ENCODE peak calls at places on chromosomes 11 and 22, in seven cellular contexts. H is activated effector memory CD4-positive, alpha-beta T cell treated with Interleukin-2 at 50 U/mL for 16 hours; Q is activated CD8-positive, alpha-beta memory T cell treated with anti-CD3 and anti-CD28 coated beads for 1 hour; I is iris pigment epithelial cell; J is endothelial cell; B is skeletal muscle cell; L is cardiac septum. Y is an unnamed sample.
A peak's percentile ranks its signal among the peaks of the same experiment; 100 is the strongest.

GRCh38 chr11:61406991-61407728 is 14.8 kb downstream of the TMEM216 start:
- DNase-seq in Q (no peak), B (no peak), H (no peak), L (no peak), I (no peak), J (no peak), Y (no peak)

GRCh38 chr11:68039526-68040086 is 781 bp downstream of the TCIRG1 start:
- DNase-seq in H (no peak), L (no peak), J (no peak), B (no peak), I (no peak), Q (no peak), Y (no peak)

GRCh38 chr22:32717337-32718240 is 83.9 kb upstream of the TIMP3 start:
- DNase-seq in J (no peak), L (no peak), B (no peak), Q (no peak), I (peak; percentile 18), H (no peak), Y (no peak)

GRCh38 chr11:77127674-77127968 is 425 bp upstream of the MYO7A start:
- DNase-seq in I (no peak), B (no peak), J (no peak), Q (no peak), L (no peak), H (no peak), Y (no peak)

GRCh38 chr11:109789911-109790310 is 303.3 kb upstream of the ZC3H12C start:
- DNase-seq in J (no peak), L (no peak), I (peak; percentile 22), Q (no peak), H (no peak), B (no peak), Y (peak; percentile 34)

GRCh38 chr11:122617926-122618325 is 37.6 kb upstream of the UBASH3B start:
- DNase-seq in H (no peak), L (no peak), J (no peak), I (no peak), B (no peak), Q (no peak), Y (no peak)

GRCh38 chr11:116427903-116428637 is 344.7 kb downstream of the BUD13 start:
- DNase-seq in J (no peak), I (no peak), Q (no peak), B (no peak), H (no peak), L (no peak), Y (no peak)

GRCh38 chr11:93775289-93775688 is 8.8 kb upstream of the MED17 start:
- DNase-seq in Q (no peak), J (peak; percentile 13), I (peak; percentile 13), L (no peak), B (no peak), H (no peak), Y (no peak)

GRCh38 chr11:13168281-13168680 is 109.3 kb upstream of the BMAL1 start:
- DNase-seq in I (no peak), B (no peak), H (no peak), L (no peak), J (no peak), Q (no peak), Y (no peak)

GRCh38 chr22:38070250-38070921 is 13.2 kb downstream of the PICK1 start:
- DNase-seq in J (no peak), B (no peak), I (no peak), H (no peak), Q (no peak), L (no peak), Y (no peak)

GRCh38 chr11:60625262-60625661 is 74.2 kb upstream of the MS4A8 start:
- DNase-seq in J (no peak), B (peak; percentile 2), Q (no peak), I (peak; percentile 47), L (no peak), H (no peak), Y (no peak)

GRCh38 chr11:72069787-72070251 is 10.5 kb downstream of the NUMA1 start:
- DNase-seq in L (peak; percentile 93), H (no peak), I (peak; percentile 86), B (peak; percentile 53), Q (no peak), J (no peak), Y (no peak)

GRCh38 chr11:102733232-102733875 is 8.6 kb upstream of the MMP8 start:
- DNase-seq in I (peak; percentile 45), J (peak; percentile 86), B (no peak), H (no peak), Q (peak; percentile 2), L (no peak), Y (no peak)

GRCh38 chr11:122069946-122070345 is 46.1 kb downstream of the BLID start:
- DNase-seq in L (no peak), H (no peak), I (peak; percentile 94), B (peak; percentile 60), J (peak; percentile 57), Q (no peak), Y (no peak)

GRCh38 chr11:76684470-76684869 is 13.9 kb upstream of the LRRC32 start:
- DNase-seq in B (no peak), J (no peak), Q (no peak), I (no peak), L (no peak), H (no peak), Y (no peak)

GRCh38 chr11:1502971-1503707 is 16.6 kb upstream of the MOB2 start:
- DNase-seq in I (no peak), L (no peak), Q (no peak), H (no peak), B (no peak), J (no peak), Y (no peak)

GRCh38 chr22:37242395-37242918 is 1.6 kb downstream of the RAC2 start:
- DNase-seq in J (no peak), B (no peak), I (peak; percentile 60), Q (peak; percentile 76), H (peak; percentile 84), L (peak; percentile 94), Y (no peak)

GRCh38 chr22:33674357-33674756 is 245.9 kb downstream of the LARGE1 start:
- DNase-seq in L (no peak), Q (no peak), I (no peak), J (no peak), H (no peak), B (no peak), Y (no peak)

GRCh38 chr11:11555228-11555627 is 66.6 kb downstream of the GALNT18 start:
- DNase-seq in I (no peak), J (no peak), H (no peak), Q (no peak), B (no peak), L (no peak), Y (no peak)

Y was measured in AG04449.